ENCODE peak calls at places on chromosomes 1 and 21, in ten cellular contexts. V is OCI-LY7, M is left ventricle myocardium inferior, L is RWPE1, F is GM20000, P is HCT116, O is stomach, I is thyroid gland, K is nephron progenitor cell, N is NB4. Q is an unnamed sample.

GRCh38 chr1:193077991-193078390 is 18.6 kb downstream of the RO60 start:
- DNase-seq in N (no peak), M (no peak), L (no peak), F (no peak), P (no peak), I (no peak), O (no peak), K (no peak), V (no peak), Q (no peak)

GRCh38 chr1:87392241-87393192 is 63.8 kb downstream of the LMO4 start:
- DNase-seq in O (no peak), P (no peak), N (no peak), F (no peak), L (peak), M (no peak), I (peak), V (no peak), K (no peak), Q (no peak)

GRCh38 chr21:35239811-35240219 is 190.7 kb upstream of the RUNX1 start:
- DNase-seq in P (no peak), O (no peak), I (no peak), V (no peak), K (peak), N (peak), F (no peak), M (peak), L (no peak), Q (no peak)

GRCh38 chr1:101128851-101129250 is 103.3 kb upstream of the DPH5 start:
- DNase-seq in O (no peak), N (no peak), I (no peak), V (no peak), F (no peak), M (no peak), K (no peak), P (no peak), L (no peak), Q (no peak)

GRCh38 chr1:36400825-36401601 is 3.3 kb upstream of the LSM10 start:
- DNase-seq in I (peak), L (no peak), K (peak), N (peak), V (no peak), P (peak), M (peak), F (peak), O (peak), Q (no peak)

GRCh38 chr1:234970731-234971476 is 157.7 kb downstream of the TOMM20 start:
- DNase-seq in F (no peak), V (no peak), K (peak), M (peak), I (peak), O (peak), L (no peak), N (peak), P (no peak), Q (no peak)

GRCh38 chr1:211483896-211484612 is 7.9 kb downstream of the RD3 start:
- DNase-seq in P (no peak), F (no peak), N (no peak), I (no peak), O (no peak), L (no peak), K (no peak), M (no peak), V (no peak), Q (peak)

GRCh38 chr1:109784551-109785252 is 21.0 kb upstream of the EPS8L3 start:
- DNase-seq in M (peak), N (no peak), O (no peak), K (no peak), P (no peak), L (no peak), I (no peak), V (no peak), F (no peak), Q (no peak)

GRCh38 chr1:159790237-159790917 is 9.6 kb downstream of the DUSP23 start:
- DNase-seq in O (no peak), F (peak), N (peak), M (no peak), L (no peak), P (peak), V (peak), K (peak), I (peak), Q (no peak)
- TF ChIP-seq CTCF in O (no peak), F (no peak), N (peak), M (peak), L (no peak), P (peak), V (peak), K (peak), I (peak), Q (peak)

DNA sequence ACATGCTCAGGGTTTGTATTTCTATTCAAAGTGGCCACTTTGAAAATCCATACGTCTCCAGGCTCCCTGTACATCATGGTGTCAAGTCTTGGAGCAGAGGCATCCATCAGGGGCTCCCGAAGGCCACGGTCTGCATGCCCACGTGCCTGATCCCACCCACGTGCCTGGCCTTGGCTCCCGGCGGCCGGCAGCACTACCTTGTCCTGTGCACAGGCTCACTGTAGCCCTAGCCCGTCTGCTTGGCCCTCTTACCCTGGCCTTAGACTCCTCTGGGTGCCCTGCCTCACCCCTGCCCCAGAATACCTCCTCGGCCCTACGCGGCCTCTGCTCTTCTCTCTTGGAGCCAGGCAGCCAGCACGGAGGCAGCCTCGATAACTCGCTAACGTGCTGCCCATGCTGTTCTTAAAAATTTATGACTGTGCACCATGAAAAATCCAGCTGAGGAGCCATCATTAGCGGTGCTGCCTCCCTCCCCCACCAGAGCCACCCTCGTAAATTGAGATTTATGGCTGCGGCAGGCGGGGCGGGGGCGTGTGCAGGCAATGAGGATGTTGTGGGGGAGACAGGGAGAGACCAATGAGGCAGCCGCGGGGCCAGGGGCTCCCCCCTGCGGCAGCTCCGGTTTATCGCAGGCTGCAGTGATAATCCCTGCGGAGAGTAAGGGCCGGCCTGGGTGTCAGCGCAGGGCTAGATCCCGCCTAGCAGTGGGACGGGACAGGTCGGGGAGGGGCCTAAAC is 24.6 kb downstream of the DMAP1 start:
- DNase-seq in O (no peak), L (peak), F (peak), K (peak), P (peak), M (no peak), N (peak), V (peak), I (no peak), Q (peak)
- TF ChIP-seq CTCF in O (no peak), L (peak), F (peak), K (peak), P (peak), M (peak), N (no peak), V (peak), I (no peak), Q (peak)

DNA sequence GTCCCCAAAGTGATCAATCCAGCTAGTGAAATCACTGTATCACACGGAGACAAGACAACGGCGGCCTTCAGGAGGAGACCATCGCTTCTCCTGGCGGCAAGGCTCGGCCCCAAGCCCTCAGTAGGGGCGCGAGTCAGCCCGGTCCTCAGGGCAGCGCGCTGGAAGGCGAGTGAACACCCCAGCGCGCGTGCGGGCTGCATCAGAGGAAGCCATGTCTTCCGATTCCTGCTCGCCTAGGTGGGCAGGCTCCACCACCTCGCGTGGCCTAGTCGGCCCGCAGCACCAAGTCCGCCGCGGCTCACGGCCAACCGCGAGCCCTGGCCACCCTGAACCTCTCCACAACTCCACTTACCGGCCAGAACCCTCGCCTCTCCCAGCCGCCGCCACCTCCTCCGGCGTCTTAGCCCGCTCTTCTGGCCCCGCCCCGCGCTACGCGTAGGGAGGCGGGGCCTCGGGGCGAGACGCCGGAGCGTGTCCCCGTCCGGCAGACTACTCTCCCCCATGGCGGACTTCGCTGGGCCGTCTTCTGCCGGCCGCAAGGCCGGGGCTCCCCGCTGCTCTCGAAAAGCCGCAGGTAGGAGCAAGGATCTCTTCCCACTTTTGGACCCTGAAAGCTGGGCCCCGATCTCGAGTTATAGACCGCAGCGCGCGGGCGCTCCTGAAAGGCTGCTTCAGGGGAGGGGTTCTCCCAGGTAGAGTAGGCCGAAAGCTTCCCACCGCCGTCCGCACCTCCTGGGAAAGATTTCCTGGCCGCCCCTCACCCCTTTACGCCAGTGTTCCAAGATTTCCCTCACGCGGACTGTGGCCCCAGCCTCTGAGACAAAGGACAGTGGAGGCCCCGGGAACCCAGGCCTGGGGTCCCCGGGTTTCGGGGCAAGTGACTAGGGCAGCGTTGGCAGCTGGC is at the start of the genes GLMN and RPAP2:
- DNase-seq in N (peak), M (peak), F (peak), L (peak), O (peak), V (peak), I (peak), P (peak), K (peak), Q (peak)
- TF ChIP-seq CTCF in N (no peak), M (peak), F (no peak), L (no peak), O (no peak), V (peak), I (no peak), P (no peak), K (no peak), Q (no peak)

DNA sequence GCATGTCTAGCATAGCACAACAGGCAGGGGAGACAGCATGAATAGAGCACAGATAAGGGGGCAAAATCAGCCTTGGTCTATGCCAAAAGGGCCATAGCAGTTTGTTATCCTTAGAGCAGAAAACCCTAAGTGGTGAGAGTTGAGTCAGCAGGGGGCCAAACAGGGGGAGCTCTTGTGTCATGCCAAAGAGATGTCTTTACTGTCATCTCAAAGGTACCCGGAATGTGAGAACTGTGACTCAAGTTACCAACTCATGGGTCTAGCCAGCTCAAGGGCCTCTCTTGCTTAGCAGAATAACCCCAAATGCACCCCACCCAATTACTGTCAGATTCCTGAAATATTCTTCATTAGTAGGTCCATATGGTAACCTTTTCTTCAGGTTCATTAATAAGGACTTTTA is 45.9 kb upstream of the NRDC start:
- DNase-seq in F (peak), M (no peak), I (no peak), V (no peak), P (no peak), K (no peak), O (no peak), N (peak), L (no peak), Q (no peak)
- TF ChIP-seq CTCF in F (no peak), M (no peak), I (no peak), V (peak), P (no peak), K (no peak), O (no peak), N (no peak), L (no peak), Q (no peak)

DNA sequence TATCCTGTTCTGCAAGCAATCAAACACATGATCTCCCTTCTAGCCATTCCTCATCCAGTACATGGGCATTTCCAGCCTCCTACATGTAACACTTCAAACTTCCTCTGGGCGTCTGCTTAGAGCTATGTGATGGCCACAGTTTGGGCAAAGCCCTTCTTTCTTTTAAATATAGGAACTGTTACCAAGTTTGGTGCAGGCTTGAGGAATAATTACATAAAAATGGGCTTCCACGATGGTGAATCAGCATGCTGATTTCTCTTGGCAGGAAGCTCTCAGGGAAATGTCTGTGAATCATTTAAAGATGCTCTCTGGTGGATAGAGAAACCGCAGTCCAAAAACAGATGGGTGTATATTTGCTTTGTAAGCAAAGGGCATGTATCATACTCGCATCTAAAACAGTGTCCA is 176.9 kb upstream of the FMN2 start:
- DNase-seq in M (no peak), I (no peak), F (no peak), K (no peak), V (no peak), P (no peak), O (no peak), L (peak), N (no peak), Q (no peak)
- TF ChIP-seq CTCF in M (no peak), I (no peak), F (no peak), K (no peak), V (no peak), P (no peak), O (no peak), L (no peak), N (no peak), Q (no peak)